ENCODE peak calls at places on chromosomes 12 and 14, in six cellular contexts. S, Z, E, P, K and T are unnamed samples.

GRCh38 chr14:64232944-64233343 is 61.2 kb downstream of the ESR2 start:
- DNase-seq in K (no peak), P (no peak), Z (no peak), E (no peak), S (no peak), T (no peak)

GRCh38 chr12:15013634-15014169 is 40.9 kb downstream of the PDE6H start:
- DNase-seq in S (no peak), P (no peak), E (no peak), Z (no peak), K (no peak), T (no peak)

GRCh38 chr12:47828967-47829482 is 9.3 kb upstream of the HDAC7 start:
- DNase-seq in Z (peak), K (peak), S (no peak), P (no peak), E (peak), T (peak)

GRCh38 chr12:4487024-4487423 is 41.4 kb upstream of the FGF6 start:
- DNase-seq in K (no peak), P (no peak), S (no peak), E (no peak), Z (no peak), T (no peak)

GRCh38 chr14:100541621-100542560 is 45.3 kb downstream of the BEGAIN start:
- DNase-seq in E (no peak), K (no peak), Z (no peak), S (no peak), P (no peak), T (peak)

GRCh38 chr14:103527408-103528157 is 1.4 kb upstream of the TRMT61A start:
- DNase-seq in E (no peak), S (no peak), P (no peak), Z (peak), K (no peak), T (no peak)

GRCh38 chr12:63103489-63104131 is 47.4 kb downstream of the AVPR1A start:
- DNase-seq in K (no peak), S (no peak), P (no peak), E (no peak), Z (no peak), T (no peak)

GRCh38 chr14:89249296-89249565 is 167.8 kb downstream of the FOXN3 start:
- DNase-seq in S (no peak), E (no peak), K (no peak), P (no peak), Z (no peak), T (no peak)

GRCh38 chr14:63523735-63524408 is 19.3 kb downstream of the PPP2R5E start:
- DNase-seq in E (no peak), Z (no peak), K (no peak), P (no peak), S (no peak), T (no peak)

GRCh38 chr14:90383731-90384542 is 12.9 kb upstream of the CALM1 start:
- DNase-seq in P (peak), E (no peak), K (peak), Z (peak), S (no peak), T (peak)

GRCh38 chr12:104182144-104182543 is 33.4 kb upstream of the TXNRD1 start:
- DNase-seq in E (peak), Z (peak), K (peak), P (no peak), S (no peak), T (peak)

GRCh38 chr12:79294590-79294989 is 396.2 kb downstream of the PAWR start:
- DNase-seq in E (no peak), P (no peak), Z (no peak), K (no peak), S (no peak), T (no peak)

DNA sequence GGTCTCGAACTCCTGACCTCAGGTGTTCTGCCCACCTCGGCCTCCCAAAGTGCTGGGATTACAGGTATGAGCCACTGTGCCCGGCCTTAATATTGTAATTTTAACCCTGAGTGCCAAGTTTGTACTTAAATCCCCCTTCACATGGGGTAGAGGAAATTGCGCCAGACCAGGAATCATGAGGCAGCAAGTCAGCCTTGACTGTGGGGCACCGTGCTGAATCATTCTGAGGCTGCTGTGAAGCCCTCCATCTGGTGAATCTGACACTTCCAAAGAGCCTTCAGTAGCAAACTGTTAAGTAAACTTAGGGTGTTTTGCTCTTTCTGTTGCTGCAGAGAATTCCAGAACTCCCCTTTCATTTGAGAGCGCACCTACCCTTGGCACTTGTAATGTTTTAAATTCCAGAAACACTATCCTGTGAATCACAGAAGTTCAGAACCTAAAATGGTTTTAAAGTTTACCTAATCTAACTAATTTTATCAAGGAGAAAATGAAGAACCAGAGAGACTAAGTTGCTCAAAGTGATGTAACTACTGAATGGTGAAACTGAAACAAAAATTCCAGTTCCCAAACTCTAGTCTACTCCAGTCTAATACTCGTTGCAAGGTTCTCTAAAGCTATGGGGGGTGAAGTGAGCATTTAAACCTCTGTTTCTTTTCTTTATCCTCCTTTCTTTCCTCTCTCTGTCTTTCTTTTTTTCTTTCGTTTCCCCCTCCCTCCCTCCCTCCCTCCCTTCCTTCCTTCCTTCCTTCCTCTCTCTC is 7.5 kb downstream of the HEBP1 start:
- DNase-seq in K (no peak), E (peak), Z (peak), S (no peak), P (no peak), T (no peak)
- TF ChIP-seq CTCF in K (no peak), E (no peak), Z (no peak), S (no peak), P (no peak), T (no peak)

DNA sequence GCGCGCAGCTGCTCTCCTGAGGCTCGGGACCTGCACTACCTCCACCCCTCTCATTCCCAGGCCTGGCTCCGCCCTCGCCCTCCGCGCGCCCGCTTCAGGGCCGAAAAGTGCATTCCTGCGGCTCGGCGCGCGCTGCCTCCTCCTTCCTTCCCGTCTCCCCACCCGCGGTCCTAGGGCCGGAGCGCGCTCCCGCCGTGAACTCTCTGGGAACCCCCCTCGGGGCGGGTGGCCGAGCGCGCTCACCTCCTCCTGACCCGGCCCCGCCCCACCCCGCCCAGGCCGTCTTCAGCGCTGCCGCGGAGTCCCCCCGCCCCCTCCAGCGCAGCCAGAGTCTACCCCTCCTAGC is 11.2 kb downstream of the RARG start:
- DNase-seq in P (peak), K (peak), E (peak), S (peak), Z (peak), T (peak)
- TF ChIP-seq POLR2A in P (no peak), K (peak), E (no peak), S (no peak), Z (no peak), T (no peak)

GRCh38 chr14:52235434-52235833 is 32.1 kb upstream of the PTGDR start:
- DNase-seq in K (no peak), S (no peak), P (no peak), E (no peak), Z (no peak), T (no peak)
- TF ChIP-seq CTCF in K (no peak), S (no peak), P (no peak), E (no peak), Z (no peak), T (no peak)

DNA sequence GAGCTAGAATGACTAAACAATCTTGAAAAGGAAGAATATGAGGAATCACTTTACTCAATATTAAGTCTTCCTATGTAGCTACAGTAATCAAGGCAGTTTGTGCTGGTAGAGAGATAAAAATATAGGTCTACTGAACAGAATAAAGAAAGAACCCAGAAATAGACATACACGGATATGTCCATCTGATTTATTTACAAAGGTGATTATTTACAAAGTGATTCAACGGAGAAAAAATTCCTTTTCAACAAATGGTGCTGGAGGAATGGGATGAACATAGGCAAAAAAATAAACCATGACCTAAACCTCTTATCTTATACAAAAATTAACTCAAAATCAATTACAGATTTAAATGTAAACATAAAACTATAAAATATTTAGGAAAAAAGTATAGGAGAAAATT is 36.6 kb downstream of the TAOK3 start:
- DNase-seq in Z (no peak), E (no peak), K (no peak), S (no peak), P (no peak), T (no peak)
- TF ChIP-seq POLR2A in Z (no peak), E (no peak), K (no peak), S (no peak), P (no peak), T (no peak)

GRCh38 chr12:11307143-11307542 is 3.1 kb downstream of the PRB4 start:
- DNase-seq in Z (no peak), E (no peak), K (no peak), S (no peak), P (no peak), T (no peak)
- TF ChIP-seq CTCF in Z (no peak), E (no peak), K (no peak), S (no peak), P (no peak), T (no peak)

GRCh38 chr12:2795291-2796186 is 769 bp downstream of the FKBP4 start:
- DNase-seq in K (peak), Z (peak), P (peak), S (no peak), E (peak), T (peak)
- TF ChIP-seq POLR2A in K (peak), Z (peak), P (no peak), S (no peak), E (peak), T (peak)

GRCh38 chr14:76181546-76181945 is 29.8 kb downstream of the GPATCH2L start:
- DNase-seq in Z (no peak), K (no peak), P (no peak), S (no peak), E (no peak), T (no peak)
- TF ChIP-seq CTCF in Z (no peak), K (no peak), P (no peak), S (peak), E (no peak), T (no peak)

GRCh38 chr12:92597118-92597517 is 105.7 kb upstream of the PLEKHG7 start:
- DNase-seq in E (no peak), Z (no peak), K (no peak), S (no peak), P (no peak), T (no peak)

GRCh38 chr12:92597997-92598396 is 104.8 kb upstream of the PLEKHG7 start:
- DNase-seq in Z (no peak), S (no peak), E (no peak), P (no peak), K (no peak), T (no peak)

GRCh38 chr12:92595663-92596062 is 107.1 kb upstream of the PLEKHG7 start:
- DNase-seq in Z (no peak), S (no peak), P (no peak), K (no peak), E (no peak), T (no peak)

GRCh38 chr12:92596388-92596787 is 106.4 kb upstream of the PLEKHG7 start:
- DNase-seq in Z (no peak), K (no peak), P (no peak), E (no peak), S (no peak), T (no peak)

DNA sequence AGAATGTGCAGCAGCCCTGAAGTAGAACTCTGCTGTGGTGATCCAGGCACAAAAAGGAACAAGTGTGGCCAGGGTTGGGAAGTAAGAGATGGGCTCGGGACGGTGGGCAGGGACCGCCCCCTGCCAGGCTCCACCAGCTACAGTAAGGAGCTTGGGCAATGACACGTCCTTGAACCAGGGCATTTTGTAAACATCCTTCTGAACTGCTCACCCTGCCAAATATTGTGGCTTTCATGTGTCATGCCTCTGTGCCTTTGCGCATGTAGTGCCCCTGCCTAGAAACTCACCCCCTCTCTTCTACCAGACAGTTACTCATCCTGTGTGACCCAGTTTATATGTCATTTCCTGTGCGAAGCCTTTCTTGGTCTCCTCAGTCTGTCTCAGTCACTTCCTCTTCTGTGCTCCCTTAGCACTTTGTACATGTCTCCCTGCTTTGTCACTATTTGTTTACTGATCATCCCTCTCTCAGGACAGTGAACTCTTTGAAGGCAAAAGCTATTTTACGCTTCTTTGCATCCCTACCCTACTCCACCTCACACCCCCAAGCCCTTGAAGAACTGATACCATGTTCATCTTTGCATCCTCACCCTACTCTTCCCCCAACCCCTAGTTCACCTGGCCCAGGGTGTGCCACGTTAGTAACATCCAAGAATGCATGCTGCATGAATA is 108.9 kb upstream of the PLEKHG7 start:
- DNase-seq in K (no peak), P (no peak), Z (no peak), S (no peak), E (no peak), T (no peak)
- TF ChIP-seq POLR2A in K (no peak), P (no peak), Z (no peak), S (no peak), E (no peak), T (peak)

GRCh38 chr12:123744836-123745235 is 17.3 kb upstream of the DNAH10 start:
- DNase-seq in K (no peak), Z (no peak), P (no peak), E (no peak), S (no peak), T (no peak)
- TF ChIP-seq CTCF in K (no peak), Z (no peak), P (peak), E (no peak), S (no peak), T (no peak)

GRCh38 chr12:111428081-111428727 is 22.5 kb downstream of the SH2B3 start:
- DNase-seq in S (no peak), Z (no peak), E (no peak), P (no peak), K (no peak), T (no peak)

GRCh38 chr12:111427417-111428074 is 21.8 kb downstream of the SH2B3 start:
- DNase-seq in E (no peak), Z (no peak), K (no peak), P (no peak), S (no peak), T (no peak)

GRCh38 chr12:111429760-111430417 is 24.2 kb downstream of the SH2B3 start:
- DNase-seq in K (no peak), Z (no peak), P (no peak), S (no peak), E (no peak), T (no peak)

GRCh38 chr12:111430418-111431353 is 25.0 kb downstream of the SH2B3 start:
- DNase-seq in K (no peak), E (no peak), S (no peak), Z (no peak), P (no peak), T (peak)

DNA sequence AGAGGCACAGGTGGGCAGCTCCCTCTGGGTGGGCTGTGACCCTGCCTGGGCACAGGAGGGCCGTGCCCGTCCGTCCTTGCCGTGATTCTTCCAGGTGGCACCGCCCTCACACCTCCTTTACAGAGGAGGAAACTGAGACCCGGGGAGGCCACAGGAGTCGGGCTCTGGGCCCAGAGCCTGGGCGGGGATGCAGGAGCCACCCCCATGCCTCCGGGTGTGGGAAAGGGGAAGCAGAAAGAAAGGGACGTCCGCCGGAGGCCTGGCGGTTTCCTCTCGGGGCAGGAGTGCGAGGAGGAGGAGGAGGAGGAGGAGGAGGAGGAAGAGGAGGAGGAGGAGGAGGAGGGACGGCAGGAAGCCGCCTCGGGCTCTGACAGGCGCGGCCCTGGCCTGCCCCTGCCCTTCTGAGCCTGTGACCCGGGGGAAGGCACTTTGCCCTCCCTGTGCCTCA is 23.0 kb downstream of the SH2B3 start:
- DNase-seq in K (no peak), S (no peak), E (no peak), P (no peak), Z (no peak), T (peak)
- TF ChIP-seq POLR2A in K (no peak), S (no peak), E (no peak), P (no peak), Z (no peak), T (no peak)